ENCODE peak calls at places on chromosome 11, in ten cellular contexts. X is lung; L is activated CD4-positive, alpha-beta T cell treated with anti-CD3 and anti-CD28 coated beads, Interleukin-2, amount 10 ng/mL, durations not matched to agents 7 days and 5 days; D is ELR; Q is activated B cell treated with CpG ODN at 0.5 μM for 24 hours; R is NCI-H1092 treated with DMSO at 0.1 percent for 48 hours; A is GM04504; M is effector CD4-positive, alpha-beta T cell; G is fibroblast of the aortic adventitia; J is AG04449. Z is an unnamed sample.

GRCh38 chr11:36376888-36377758 is 81.0 kb downstream of the PRR5L start:
- DNase-seq in Q (peak), D (peak), G (peak), X (no peak), A (no peak), M (peak), R (no peak), J (no peak), L (peak), Z (peak)

GRCh38 chr11:128552783-128553661 is 34.3 kb downstream of the ETS1 start:
- DNase-seq in D (no peak), L (no peak), R (no peak), G (no peak), Q (peak), M (no peak), X (no peak), J (no peak), A (no peak), Z (no peak)

GRCh38 chr11:85774256-85775097 is 36.5 kb downstream of the SYTL2 start:
- DNase-seq in J (no peak), L (no peak), M (no peak), A (no peak), R (no peak), D (no peak), G (no peak), Q (no peak), X (no peak), Z (no peak)

GRCh38 chr11:13940611-13941256 is 21.8 kb upstream of the SPON1 start:
- DNase-seq in J (no peak), R (no peak), D (peak), Q (no peak), M (no peak), L (peak), G (no peak), X (no peak), A (no peak), Z (no peak)

GRCh38 chr11:134393638-134394037 is 18.4 kb downstream of the B3GAT1 start:
- DNase-seq in J (no peak), L (no peak), M (no peak), G (no peak), Q (no peak), A (no peak), D (no peak), X (no peak), R (peak), Z (no peak)

GRCh38 chr11:65008016-65008415 is 5.9 kb upstream of the ARL2 start:
- DNase-seq in J (no peak), G (peak), X (no peak), R (no peak), A (no peak), D (no peak), M (no peak), Q (no peak), L (no peak), Z (no peak)

GRCh38 chr11:85759915-85760314 is 51.0 kb downstream of the SYTL2 start:
- DNase-seq in X (no peak), J (peak), Q (no peak), G (peak), M (no peak), D (peak), A (peak), R (no peak), L (no peak), Z (no peak)

GRCh38 chr11:66011239-66011784 is 496 bp upstream of the CST6 start:
- DNase-seq in J (no peak), A (peak), D (peak), L (no peak), X (peak), M (no peak), R (no peak), G (peak), Q (no peak), Z (no peak)

GRCh38 chr11:8070417-8071101 is 10.5 kb upstream of the TUB start:
- DNase-seq in R (no peak), L (no peak), M (no peak), J (no peak), D (peak), A (no peak), G (peak), Q (no peak), X (no peak), Z (no peak)

GRCh38 chr11:35907648-35908431 is 36.0 kb upstream of the LDLRAD3 start:
- DNase-seq in M (no peak), J (no peak), G (peak), L (no peak), X (no peak), D (peak), A (peak), R (no peak), Q (no peak), Z (no peak)

GRCh38 chr11:35039076-35039475 is 99.9 kb upstream of the CD44 start:
- DNase-seq in L (no peak), X (no peak), R (no peak), A (no peak), J (no peak), M (no peak), G (no peak), D (peak), Q (no peak), Z (no peak)

GRCh38 chr11:1192741-1193325 is 30.0 kb upstream of the MUC5B start:
- DNase-seq in J (no peak), G (no peak), L (no peak), D (no peak), A (no peak), Q (no peak), M (no peak), X (no peak), R (no peak), Z (no peak)

GRCh38 chr11:208177-208916 is 839 bp downstream of the RIC8A start:
- DNase-seq in M (peak), L (peak), G (peak), D (peak), X (peak), J (no peak), A (no peak), R (peak), Q (peak), Z (peak)

GRCh38 chr11:47413908-47414684 is 5.7 kb downstream of the SLC39A13 start:
- DNase-seq in L (no peak), A (no peak), D (peak), J (no peak), R (no peak), X (peak), M (no peak), Q (no peak), G (peak), Z (no peak)

GRCh38 chr11:60914620-60915249 is 777 bp downstream of the TMEM109 start:
- DNase-seq in R (peak), D (peak), L (peak), M (no peak), G (peak), Q (no peak), X (no peak), A (no peak), J (no peak), Z (peak)

GRCh38 chr11:102824541-102824940 is 18.9 kb downstream of the MMP3 start:
- DNase-seq in J (no peak), A (no peak), X (no peak), M (no peak), Q (no peak), G (no peak), R (no peak), L (no peak), D (no peak), Z (no peak)

GRCh38 chr11:28209906-28210305 is 101.7 kb downstream of the METTL15 start:
- DNase-seq in Q (no peak), A (no peak), L (no peak), D (no peak), R (no peak), G (peak), M (no peak), X (no peak), J (no peak), Z (no peak)

GRCh38 chr11:31809857-31810778 is 1.0 kb downstream of the PAX6 start:
- DNase-seq in Q (no peak), J (no peak), L (no peak), A (peak), M (no peak), R (peak), D (peak), G (peak), X (no peak), Z (peak)